ENCODE peak calls at places on chromosomes 16 and 17, in ten cellular contexts. E, X, J, V, G, R, Q, U, P and B are unnamed samples.

GRCh38 chr17:80986816-80987480 is 4.7 kb upstream of the CHMP6 start:
- DNase-seq in E (no peak), X (peak; percentile 86), J (no peak), V (no peak), G (no peak), R (no peak), Q (no peak), U (no peak), P (peak; percentile 54), B (peak; percentile 42)

GRCh38 chr17:45040459-45040858 is 11.0 kb downstream of the DCAKD start:
- DNase-seq in E (no peak), X (no peak), J (no peak), V (no peak), G (no peak), R (no peak), Q (no peak), U (no peak), P (no peak), B (no peak)

GRCh38 chr16:13543850-13544249 is 376.1 kb upstream of the ERCC4 start:
- DNase-seq in E (no peak), X (no peak), J (no peak), V (no peak), G (no peak), R (no peak), Q (no peak), U (no peak), P (no peak), B (no peak)

GRCh38 chr17:1764274-1764673 is 2.4 kb downstream of the SERPINF1 start:
- DNase-seq in E (no peak), X (peak; percentile 90), J (peak; percentile 84), V (peak; percentile 74), G (peak; percentile 74), R (peak; percentile 93), Q (peak; percentile 70), U (peak; percentile 66), P (peak; percentile 67), B (peak; percentile 70)

GRCh38 chr16:27337024-27337423 is 23.2 kb downstream of the IL4R start:
- DNase-seq in E (no peak), X (no peak), J (no peak), V (no peak), G (no peak), R (no peak), Q (no peak), U (no peak), P (no peak), B (no peak)

GRCh38 chr17:83143817-83144231 is 64.4 kb downstream of the METRNL start:
- DNase-seq in E (no peak), X (no peak), J (no peak), V (no peak), G (no peak), R (peak; percentile 22), Q (no peak), U (no peak), P (no peak), B (no peak)

GRCh38 chr16:69482410-69482951 is 58.1 kb downstream of the CYB5B start:
- DNase-seq in E (no peak), X (no peak), J (no peak), V (peak; percentile 8), G (no peak), R (peak; percentile 74), Q (peak; percentile 72), U (peak; percentile 37), P (peak; percentile 25), B (peak; percentile 80)

GRCh38 chr16:9102379-9102778 is 10.9 kb downstream of the HAPSTR1 start:
- DNase-seq in E (no peak), X (no peak), J (no peak), V (no peak), G (no peak), R (no peak), Q (no peak), U (no peak), P (no peak), B (no peak)

DNA sequence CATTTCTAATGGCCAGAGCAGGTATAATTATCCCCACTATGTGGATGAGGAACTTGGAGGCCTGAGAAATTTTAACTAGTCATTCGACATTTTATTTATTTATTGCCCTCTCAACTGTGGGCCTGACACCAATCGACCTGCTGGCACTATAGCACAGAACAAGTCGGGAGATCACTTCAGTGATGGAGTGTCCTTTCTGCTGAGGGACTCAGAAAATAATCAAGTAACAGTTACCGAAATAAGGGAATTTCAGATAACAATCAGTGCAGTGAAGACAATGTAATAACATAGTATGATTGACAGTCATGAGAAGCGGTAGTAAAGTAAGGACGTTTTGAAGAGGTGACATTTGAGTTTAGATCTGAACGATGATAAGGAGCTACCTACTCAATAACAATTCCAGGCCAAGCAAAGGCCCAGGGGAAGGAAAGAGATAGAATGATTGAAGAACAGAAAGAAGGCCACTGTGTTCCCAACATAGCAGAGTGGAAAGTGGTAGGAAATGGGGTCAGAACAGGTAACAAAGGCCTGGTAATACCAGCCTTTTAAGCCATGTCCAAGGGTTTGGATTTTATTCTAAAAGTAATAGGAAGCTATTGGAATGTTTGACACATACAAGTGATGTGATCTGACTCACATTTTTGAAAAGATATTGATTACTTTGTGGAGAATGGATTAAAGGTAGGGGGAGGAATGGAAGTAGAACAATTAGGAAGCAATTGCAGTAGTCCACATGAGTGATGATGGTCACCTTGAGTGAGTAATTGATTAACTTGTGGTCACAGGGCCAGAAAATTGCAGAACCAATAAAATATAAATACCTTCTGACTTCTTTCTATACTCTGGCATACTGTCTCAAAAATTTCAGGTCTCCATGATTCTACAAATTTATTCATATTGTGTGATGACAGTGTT is 1.4 kb downstream of the STXBP4 start:
- DNase-seq in E (no peak), X (no peak), J (no peak), V (no peak), G (no peak), R (no peak), Q (no peak), U (no peak), P (no peak), B (no peak)
- H3K4me1 ChIP-seq in E (peaks cover 32% of the 10 kb centered on the region), X (peaks cover 37% of the 10 kb centered on the region), J (peaks cover 30% of the 10 kb centered on the region), V (peaks cover 43% of the 10 kb centered on the region), G (no peaks in the 10 kb centered on the region), R (peaks cover 26% of the 10 kb centered on the region), Q (peaks cover 2% of the 10 kb centered on the region), U (peaks cover 71% of the 10 kb centered on the region), P (peaks cover 14% of the 10 kb centered on the region), B (peaks cover 16% of the 10 kb centered on the region)

GRCh38 chr16:19582050-19582784 is 26.7 kb downstream of the VPS35L start:
- DNase-seq in E (no peak), X (no peak), J (no peak), V (no peak), G (no peak), R (no peak), Q (no peak), U (no peak), P (no peak), B (no peak)

GRCh38 chr16:19574625-19575024 is 19.1 kb downstream of the VPS35L start:
- DNase-seq in E (no peak), X (no peak), J (no peak), V (no peak), G (no peak), R (no peak), Q (no peak), U (no peak), P (no peak), B (no peak)

GRCh38 chr16:19583665-19584300 is 28.3 kb downstream of the VPS35L start:
- DNase-seq in E (peak; percentile 30), X (no peak), J (peak; percentile 19), V (peak; percentile 49), G (no peak), R (no peak), Q (no peak), U (peak; percentile 30), P (peak; percentile 25), B (no peak)

GRCh38 chr16:19573997-19574396 is 18.5 kb downstream of the VPS35L start:
- DNase-seq in E (no peak), X (no peak), J (no peak), V (no peak), G (no peak), R (no peak), Q (no peak), U (no peak), P (no peak), B (no peak)

DNA sequence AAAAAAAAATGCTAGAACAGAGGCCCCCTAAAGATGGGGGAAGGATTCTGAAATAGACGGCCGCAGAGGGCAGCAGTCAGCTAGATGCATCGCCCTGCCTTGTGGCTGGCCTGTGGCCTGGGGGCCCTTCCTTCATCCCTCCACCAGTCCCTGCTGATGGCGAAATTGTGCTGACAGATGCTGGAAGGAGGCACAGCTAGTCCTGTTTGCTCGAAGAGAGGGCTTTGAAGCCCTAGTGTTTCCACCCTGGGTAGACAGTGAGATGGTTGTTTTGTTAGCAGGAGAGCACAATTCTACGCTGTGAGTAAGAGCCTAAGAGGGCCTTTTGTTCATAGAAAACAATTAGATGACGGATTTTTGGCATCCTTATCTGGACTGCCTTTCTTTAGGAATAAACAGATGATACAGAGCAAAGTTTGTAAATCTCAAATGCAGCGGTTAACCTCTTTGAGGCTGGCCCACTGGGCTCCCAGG is 22.9 kb downstream of the VPS35L start:
- DNase-seq in E (no peak), X (no peak), J (peak; percentile 17), V (no peak), G (no peak), R (peak; percentile 78), Q (no peak), U (no peak), P (no peak), B (no peak)
- H3K27ac ChIP-seq in E (no peak overlapping the region), X (no peak overlapping the region), J (peak overlapping the region; percentile 64), V (no peak overlapping the region), G (no peak overlapping the region), R (peak overlapping the region; percentile 74), Q (no peak overlapping the region), U (no peak overlapping the region), P (no peak overlapping the region), B (no peak overlapping the region)

GRCh38 chr16:11586375-11586855 is 304 bp downstream of the LITAF start:
- DNase-seq in E (no peak), X (no peak), J (no peak), V (no peak), G (no peak), R (no peak), Q (no peak), U (no peak), P (no peak), B (no peak)

GRCh38 chr16:11588321-11589244 is 1.9 kb upstream of the LITAF start:
- DNase-seq in E (no peak), X (no peak), J (no peak), V (no peak), G (no peak), R (no peak), Q (no peak), U (no peak), P (no peak), B (no peak)

GRCh38 chr16:11587643-11588247 is 1.0 kb upstream of the LITAF start:
- DNase-seq in E (no peak), X (peak; percentile 74), J (no peak), V (no peak), G (no peak), R (no peak), Q (no peak), U (no peak), P (no peak), B (no peak)

GRCh38 chr16:11585460-11586374 is 1.0 kb downstream of the LITAF start:
- DNase-seq in E (no peak), X (peak; percentile 90), J (peak; percentile 51), V (peak; percentile 46), G (peak; percentile 55), R (no peak), Q (peak; percentile 44), U (peak; percentile 42), P (peak; percentile 41), B (peak; percentile 69)

GRCh38 chr16:11586856-11587642 is at the start of gene LITAF:
- DNase-seq in E (peak; percentile 67), X (peak; percentile 94), J (peak; percentile 76), V (peak; percentile 62), G (peak; percentile 81), R (peak; percentile 81), Q (peak; percentile 72), U (peak; percentile 78), P (peak; percentile 72), B (peak; percentile 74)
- TF ChIP-seq POLR2A in E (peak; percentile 58), X (no peak), J (peak; percentile 52), V (peak; percentile 60), G (peak; percentile 63), R (no peak), Q (peak; percentile 69), U (no peak), P (no peak), B (no peak)

DNA sequence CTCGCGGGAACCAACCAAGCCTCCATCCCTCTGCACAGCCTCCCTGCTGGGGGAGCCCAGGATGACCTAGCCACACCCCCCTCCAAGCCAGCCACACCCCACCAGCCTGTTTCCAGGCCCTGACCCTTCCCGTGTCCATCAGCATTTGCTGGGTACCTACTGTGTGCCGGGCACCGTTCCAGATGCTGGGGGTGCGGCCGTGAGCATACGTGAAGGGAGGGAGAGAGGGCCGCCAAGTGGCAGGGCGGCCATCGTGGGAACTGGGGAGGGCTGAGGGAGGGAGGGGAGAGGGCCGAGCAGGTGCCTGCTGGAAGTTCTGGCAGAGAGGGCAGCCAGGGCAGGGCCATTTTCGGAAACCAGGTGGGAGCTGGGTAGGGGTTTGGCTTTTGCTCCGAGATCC is 23.1 kb downstream of the ZFPM1 start:
- DNase-seq in E (no peak), X (no peak), J (no peak), V (no peak), G (no peak), R (no peak), Q (no peak), U (no peak), P (no peak), B (no peak)
- H3K4me1 ChIP-seq in E (no peaks in the 10 kb centered on the region), X (peaks cover 99% of the 10 kb centered on the region), J (no peaks in the 10 kb centered on the region), V (peaks cover 95% of the 10 kb centered on the region), G (no peaks in the 10 kb centered on the region), R (no peaks in the 10 kb centered on the region), Q (peaks cover 2% of the 10 kb centered on the region), U (peaks cover 100% of the 10 kb centered on the region), P (no peaks in the 10 kb centered on the region), B (no peaks in the 10 kb centered on the region)